ENCODE peak calls at places on chromosomes 5 and 9, in five cellular contexts. G is AG09319, W is IMR-90, F is HuH-7.5, P is ecto neural progenitor cell. L is an unnamed sample.

GRCh38 chr5:180345186-180345585 is 8.0 kb downstream of the GFPT2 start:
- DNase-seq in G (no peak), W (no peak), F (no peak), P (no peak), L (no peak)

GRCh38 chr5:10524376-10525123 is 39.3 kb upstream of the ANKRD33B start:
- DNase-seq in G (peak), W (peak), F (no peak), P (no peak), L (peak)

GRCh38 chr5:54743997-54744788 is 226.6 kb downstream of the SNX18 start:
- DNase-seq in G (peak), W (peak), F (no peak), P (no peak), L (peak)

GRCh38 chr5:127561254-127561653 is 43.8 kb downstream of the PRRC1 start:
- DNase-seq in G (no peak), W (peak), F (no peak), P (no peak), L (no peak)

GRCh38 chr5:55004728-55005127 is 19.3 kb upstream of the GZMK start:
- DNase-seq in G (no peak), W (peak), F (no peak), P (no peak), L (no peak)

GRCh38 chr9:129776938-129777768 is 24.3 kb upstream of the PTGES start:
- DNase-seq in G (peak), W (peak), F (peak), P (peak), L (peak)

GRCh38 chr5:14416709-14417108 is 164.9 kb upstream of the OTULINL start:
- DNase-seq in G (no peak), W (no peak), F (no peak), P (no peak), L (no peak)

GRCh38 chr9:131298341-131298740 is 8.8 kb downstream of the PLPP7 start:
- DNase-seq in G (no peak), W (no peak), F (no peak), P (no peak), L (no peak)

GRCh38 chr5:59039296-59040006 is 456.6 kb downstream of the RAB3C start:
- DNase-seq in G (no peak), W (peak), F (peak), P (peak), L (peak)

GRCh38 chr9:89080193-89080592 is 88.9 kb downstream of the S1PR3 start:
- DNase-seq in G (peak), W (peak), F (no peak), P (no peak), L (peak)

GRCh38 chr9:81193362-81194339 is 495.7 kb downstream of the TLE1 start:
- DNase-seq in G (no peak), W (no peak), F (no peak), P (no peak), L (no peak)

GRCh38 chr5:155735388-155735787 is 591.6 kb upstream of the SGCD start:
- DNase-seq in G (no peak), W (no peak), F (no peak), P (no peak), L (no peak)

GRCh38 chr9:76687861-76688374 is 76.3 kb upstream of the PCA3 start:
- DNase-seq in G (peak), W (peak), F (no peak), P (no peak), L (peak)

GRCh38 chr5:128436825-128437224 is 101.2 kb downstream of the FBN2 start:
- DNase-seq in G (peak), W (peak), F (no peak), P (no peak), L (peak)

GRCh38 chr5:135266975-135267374 is 132.1 kb downstream of the MACROH2A1 start:
- DNase-seq in G (no peak), W (peak), F (no peak), P (no peak), L (no peak)

GRCh38 chr5:130141689-130142320 is 237.5 kb downstream of the CHSY3 start:
- DNase-seq in G (no peak), W (no peak), F (peak), P (peak), L (peak)